ENCODE peak calls at places on chromosomes 12 and 14, in six cellular contexts. V is naive thymus-derived CD4-positive, alpha-beta T cell; G is fibroblast of pulmonary artery; I is cardiac muscle cell; A is WERI-Rb-1; N is pancreas. D is an unnamed sample.

GRCh38 chr14:92945959-92946846 is 23.3 kb downstream of the CHGA start:
- DNase-seq in A (no peak), G (peak; percentile 60), N (no peak), I (no peak), V (no peak), D (peak; percentile 91)

GRCh38 chr14:76706811-76707210 is 54.5 kb upstream of the VASH1 start:
- DNase-seq in A (no peak), N (no peak), I (no peak), V (no peak), G (no peak), D (no peak)

GRCh38 chr12:53596920-53597363 is 29.2 kb downstream of the ATF7 start:
- DNase-seq in G (peak; percentile 64), A (no peak), I (peak; percentile 14), N (no peak), V (no peak), D (no peak)

GRCh38 chr12:48980389-48980952 is 2.3 kb downstream of the WNT1 start:
- DNase-seq in A (peak; percentile 65), V (peak; percentile 37), G (no peak), I (no peak), N (peak; percentile 63), D (no peak)

GRCh38 chr14:85071447-85071846 is 458.5 kb upstream of the FLRT2 start:
- DNase-seq in I (no peak), A (no peak), V (no peak), N (no peak), G (no peak), D (no peak)

GRCh38 chr12:12333980-12334709 is 15.9 kb downstream of the MANSC1 start:
- DNase-seq in A (peak; percentile 60), I (peak; percentile 63), N (peak; percentile 74), V (peak; percentile 55), G (peak; percentile 58), D (no peak)

GRCh38 chr14:59126714-59127436 is 61.6 kb upstream of the DAAM1 start:
- DNase-seq in G (peak; percentile 80), I (peak; percentile 62), A (no peak), N (no peak), V (peak; percentile 65), D (peak; percentile 41)

GRCh38 chr14:68191567-68192321 is 372.2 kb downstream of the RAD51B start:
- DNase-seq in I (no peak), G (peak; percentile 71), A (no peak), N (no peak), V (no peak), D (peak; percentile 82)

GRCh38 chr12:85322715-85323114 is 42.7 kb downstream of the ALX1 start:
- DNase-seq in V (no peak), I (peak; percentile 19), G (peak; percentile 2), N (no peak), A (no peak), D (no peak)

GRCh38 chr12:34219046-34219770 is 196.9 kb downstream of the ALG10 start:
- DNase-seq in A (no peak), I (no peak), V (peak; percentile 3), G (no peak), N (no peak), D (no peak)
- H3K4me3 ChIP-seq in A (no peak overlapping the region), I (no peak overlapping the region), V (peak overlapping the region; percentile 47), G (no peak overlapping the region), N (peak overlapping the region; percentile 5), D (peak overlapping the region; percentile 59)

GRCh38 chr12:92991134-92991533 is 62.0 kb upstream of the EEA1 start:
- DNase-seq in V (no peak), I (no peak), G (no peak), N (no peak), A (no peak), D (no peak)

GRCh38 chr12:92989715-92990484 is 60.8 kb upstream of the EEA1 start:
- DNase-seq in N (no peak), I (no peak), G (no peak), A (no peak), V (no peak), D (no peak)

GRCh38 chr12:92988622-92989130 is 59.6 kb upstream of the EEA1 start:
- DNase-seq in V (no peak), I (peak; percentile 68), N (no peak), G (no peak), A (no peak), D (no peak)

GRCh38 chr12:92987846-92988621 is 58.9 kb upstream of the EEA1 start:
- DNase-seq in I (peak; percentile 24), A (no peak), V (peak; percentile 6), N (no peak), G (no peak), D (no peak)

GRCh38 chr12:92987362-92987761 is 58.3 kb upstream of the EEA1 start:
- DNase-seq in G (peak; percentile 91), V (peak; percentile 65), I (peak; percentile 84), N (no peak), A (peak; percentile 15), D (peak; percentile 56)
- H3K4me3 ChIP-seq in G (no peak overlapping the region), V (no peak overlapping the region), I (no peak overlapping the region), N (no peak overlapping the region), A (no peak overlapping the region), D (no peak overlapping the region)

GRCh38 chr12:95336387-95337067 is 118.9 kb downstream of the VEZT start:
- DNase-seq in I (peak; percentile 88), G (peak; percentile 91), A (peak; percentile 81), N (peak; percentile 71), V (no peak), D (peak; percentile 89)

GRCh38 chr12:95337176-95337575 is 119.6 kb downstream of the VEZT start:
- DNase-seq in I (no peak), N (no peak), G (peak; percentile 11), V (no peak), A (no peak), D (no peak)

GRCh38 chr12:95339086-95339788 is 121.6 kb downstream of the VEZT start:
- DNase-seq in I (no peak), G (no peak), N (no peak), A (no peak), V (no peak), D (no peak)

GRCh38 chr12:95335948-95336347 is 118.3 kb downstream of the VEZT start:
- DNase-seq in N (no peak), G (no peak), I (no peak), V (no peak), A (no peak), D (no peak)
- H3K4me3 ChIP-seq in N (no peak overlapping the region), G (peak overlapping the region; percentile 25), I (no peak overlapping the region), V (no peak overlapping the region), A (no peak overlapping the region), D (no peak overlapping the region)

DNA sequence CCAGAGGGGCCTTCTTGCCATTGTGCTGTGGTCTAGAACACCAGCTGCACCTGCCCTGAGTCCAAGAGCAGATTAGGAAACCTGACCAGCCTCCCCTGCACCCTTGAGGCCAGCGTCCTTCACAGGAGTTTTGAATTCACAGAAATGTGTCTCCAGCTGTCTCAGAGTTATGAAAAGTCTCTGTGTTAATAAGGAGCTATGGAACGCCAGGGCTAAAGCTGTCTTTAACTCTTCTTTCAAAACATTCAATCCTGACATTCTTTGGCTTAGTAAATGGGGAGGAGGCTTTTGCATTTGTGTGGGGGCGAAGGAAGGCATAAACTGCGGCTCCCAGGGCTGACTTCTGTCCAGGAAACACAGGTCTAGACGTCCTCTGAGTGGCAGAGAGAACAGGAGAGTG is 102.3 kb downstream of the ARF6 start:
- DNase-seq in V (no peak), N (no peak), A (no peak), I (no peak), G (no peak), D (no peak)
- H3K4me3 ChIP-seq in V (no peak overlapping the region), N (no peak overlapping the region), A (no peak overlapping the region), I (no peak overlapping the region), G (no peak overlapping the region), D (no peak overlapping the region)

D was measured in LNCaP clone FGC.